ENCODE peak calls at places on chromosomes 12 and 14, in ten cellular contexts. Z is breast epithelium; W is COR-L47; X is stimulated activated CD8-positive, alpha-beta memory T cell treated with anti-CD3 and anti-CD28 coated beads, Interleukin-2, amount 100 ng/mL, for 1 hour; K is coronary artery; I is HTR-8/SVneo; Q is GM12865; L is PC-3; V is stimulated activated CD4-positive, alpha-beta T cell treated with anti-CD3 and anti-CD28 coated beads, Interleukin-15, amount 100 ng/mL, for 24 hours; G is fibroblast of lung. E is an unnamed sample.

GRCh38 chr14:70812124-70812818 is 3.0 kb upstream of the MAP3K9 start:
- DNase-seq in Z (no peak), W (no peak), X (no peak), K (no peak), I (no peak), Q (no peak), L (peak), V (no peak), G (no peak), E (no peak)

GRCh38 chr12:74071182-74071581 is 466.5 kb upstream of the ATXN7L3B start:
- DNase-seq in Z (no peak), W (no peak), X (no peak), K (no peak), I (no peak), Q (no peak), L (no peak), V (no peak), G (no peak), E (no peak)

GRCh38 chr12:127342861-127343260 is 924.1 kb upstream of the TMEM132C start:
- DNase-seq in Z (no peak), W (no peak), X (no peak), K (no peak), I (no peak), Q (no peak), L (peak), V (no peak), G (no peak), E (no peak)

GRCh38 chr12:93571854-93572711 is at the start of gene SOCS2:
- DNase-seq in Z (no peak), W (peak), X (no peak), K (no peak), I (no peak), Q (no peak), L (peak), V (peak), G (peak), E (no peak)

GRCh38 chr14:68088463-68088862 is 268.9 kb downstream of the RAD51B start:
- DNase-seq in Z (no peak), W (no peak), X (no peak), K (no peak), I (no peak), Q (no peak), L (no peak), V (no peak), G (peak), E (no peak)

GRCh38 chr12:31524791-31525495 is 66.0 kb downstream of the DENND5B start:
- DNase-seq in Z (no peak), W (no peak), X (no peak), K (no peak), I (no peak), Q (peak), L (peak), V (no peak), G (peak), E (no peak)

GRCh38 chr14:20428010-20428365 is 8.0 kb downstream of the KLHL33 start:
- DNase-seq in Z (no peak), W (no peak), X (no peak), K (no peak), I (no peak), Q (no peak), L (no peak), V (no peak), G (no peak), E (no peak)

GRCh38 chr12:14952295-14952995 is 9.0 kb downstream of the ARHGDIB start:
- DNase-seq in Z (no peak), W (no peak), X (no peak), K (no peak), I (peak), Q (peak), L (peak), V (peak), G (peak), E (peak)

GRCh38 chr12:122681814-122682213 is 21.3 kb downstream of the HCAR2 start:
- DNase-seq in Z (no peak), W (no peak), X (no peak), K (no peak), I (no peak), Q (peak), L (no peak), V (no peak), G (peak), E (no peak)

GRCh38 chr12:57127710-57128518 is at the start of gene LRP1:
- DNase-seq in Z (peak), W (peak), X (peak), K (peak), I (peak), Q (peak), L (peak), V (peak), G (peak), E (peak)

GRCh38 chr14:71675126-71675901 is 256.9 kb upstream of the RGS6 start:
- DNase-seq in Z (no peak), W (no peak), X (no peak), K (no peak), I (no peak), Q (no peak), L (no peak), V (no peak), G (no peak), E (no peak)

GRCh38 chr12:112979281-112979680 is 962 bp downstream of the OAS2 start:
- DNase-seq in Z (no peak), W (no peak), X (no peak), K (no peak), I (no peak), Q (peak), L (peak), V (peak), G (no peak), E (no peak)

GRCh38 chr12:64890873-64891468 is 66.5 kb downstream of the TBC1D30 start:
- DNase-seq in Z (no peak), W (peak), X (no peak), K (no peak), I (peak), Q (peak), L (peak), V (no peak), G (peak), E (peak)

GRCh38 chr12:58967551-58967950 is 47.2 kb upstream of the LRIG3 start:
- DNase-seq in Z (no peak), W (no peak), X (no peak), K (no peak), I (no peak), Q (no peak), L (no peak), V (no peak), G (peak), E (no peak)

GRCh38 chr12:85794551-85794950 is 41.7 kb downstream of the RASSF9 start:
- DNase-seq in Z (no peak), W (no peak), X (no peak), K (no peak), I (no peak), Q (no peak), L (no peak), V (no peak), G (no peak), E (no peak)

GRCh38 chr14:59004012-59004411 is 184.5 kb upstream of the DAAM1 start:
- DNase-seq in Z (no peak), W (no peak), X (no peak), K (no peak), I (no peak), Q (no peak), L (peak), V (no peak), G (peak), E (no peak)

GRCh38 chr12:87816186-87816585 is 213.0 kb downstream of the C12orf50 start:
- DNase-seq in Z (no peak), W (peak), X (no peak), K (no peak), I (no peak), Q (no peak), L (no peak), V (no peak), G (peak), E (no peak)

GRCh38 chr12:68924546-68924945 is 8.4 kb downstream of the CPM start:
- DNase-seq in Z (no peak), W (no peak), X (no peak), K (no peak), I (no peak), Q (no peak), L (peak), V (no peak), G (no peak), E (no peak)

GRCh38 chr14:100289916-100290606 is 16.2 kb downstream of the SLC25A29 start:
- DNase-seq in Z (peak), W (no peak), X (no peak), K (peak), I (no peak), Q (no peak), L (no peak), V (no peak), G (no peak), E (no peak)

GRCh38 chr12:3380200-3381020 is 110.6 kb upstream of the PRMT8 start:
- DNase-seq in Z (no peak), W (no peak), X (no peak), K (no peak), I (no peak), Q (no peak), L (no peak), V (no peak), G (no peak), E (no peak)

GRCh38 chr14:96085369-96085768 is 46.2 kb downstream of the C14orf132 start:
- DNase-seq in Z (peak), W (no peak), X (no peak), K (peak), I (no peak), Q (no peak), L (peak), V (no peak), G (no peak), E (no peak)

GRCh38 chr12:49693931-49694439 is 13.2 kb downstream of the FMNL3 start:
- DNase-seq in Z (no peak), W (no peak), X (no peak), K (no peak), I (no peak), Q (no peak), L (peak), V (no peak), G (peak), E (no peak)

GRCh38 chr14:77122555-77123125 is 19.0 kb downstream of the ZDHHC22 start:
- DNase-seq in Z (no peak), W (no peak), X (no peak), K (peak), I (no peak), Q (no peak), L (no peak), V (no peak), G (no peak), E (no peak)

GRCh38 chr14:71049435-71050147 is 142.3 kb downstream of the PCNX1 start:
- DNase-seq in Z (no peak), W (no peak), X (no peak), K (no peak), I (no peak), Q (no peak), L (no peak), V (no peak), G (peak), E (no peak)